ENCODE peak calls at places on chromosomes 12 and 14, in four cellular contexts. Q, B, C and U are unnamed samples.

GRCh38 chr12:94244165-94245133 is 96.1 kb downstream of the PLXNC1 start:
- DNase-seq in B (no peak), Q (no peak), C (no peak), U (no peak)

GRCh38 chr12:84277986-84278385 is 634.6 kb downstream of the SLC6A15 start:
- DNase-seq in B (no peak), C (no peak), Q (no peak), U (no peak)

GRCh38 chr12:30796891-30797371 is 42.2 kb upstream of the CAPRIN2 start:
- DNase-seq in B (no peak), C (no peak), Q (peak; percentile 29), U (no peak)

GRCh38 chr12:55718650-55719275 is 1.4 kb upstream of the RDH5 start:
- DNase-seq in C (no peak), Q (no peak), B (no peak), U (no peak)

GRCh38 chr12:9349888-9350885 is 142.0 kb upstream of the PZP start:
- DNase-seq in Q (no peak), B (peak; percentile 69), C (no peak), U (no peak)

GRCh38 chr12:52170827-52171226 is 21.0 kb downstream of the KRT80 start:
- DNase-seq in C (no peak), Q (no peak), B (no peak), U (no peak)

GRCh38 chr14:31341280-31341679 is 79.1 kb downstream of the HEATR5A start:
- DNase-seq in B (no peak), Q (no peak), C (no peak), U (no peak)

GRCh38 chr14:41950428-41950827 is 343.8 kb downstream of the LRFN5 start:
- DNase-seq in Q (no peak), C (no peak), B (no peak), U (no peak)

GRCh38 chr14:94599656-94600004 is 12.6 kb upstream of the SERPINA3 start:
- DNase-seq in B (no peak), Q (peak; percentile 81), C (no peak), U (no peak)

GRCh38 chr12:42589465-42590323 is at the start of gene PRICKLE1:
- DNase-seq in B (no peak), C (no peak), Q (peak; percentile 25), U (peak; percentile 77)

GRCh38 chr12:120741476-120742206 is 16.0 kb downstream of the ACADS start:
- DNase-seq in B (peak; percentile 41), Q (no peak), C (no peak), U (no peak)

GRCh38 chr14:46820291-46820690 is 168.7 kb upstream of the RPL10L start:
- DNase-seq in C (no peak), Q (no peak), B (no peak), U (no peak)

GRCh38 chr14:78633747-78634146 is 463.6 kb downstream of the NRXN3 start:
- DNase-seq in Q (no peak), C (no peak), B (no peak), U (no peak)
- H3K27ac ChIP-seq in Q (no peak overlapping the region), C (no peak overlapping the region), B (no peak overlapping the region), U (no peak overlapping the region)

DNA sequence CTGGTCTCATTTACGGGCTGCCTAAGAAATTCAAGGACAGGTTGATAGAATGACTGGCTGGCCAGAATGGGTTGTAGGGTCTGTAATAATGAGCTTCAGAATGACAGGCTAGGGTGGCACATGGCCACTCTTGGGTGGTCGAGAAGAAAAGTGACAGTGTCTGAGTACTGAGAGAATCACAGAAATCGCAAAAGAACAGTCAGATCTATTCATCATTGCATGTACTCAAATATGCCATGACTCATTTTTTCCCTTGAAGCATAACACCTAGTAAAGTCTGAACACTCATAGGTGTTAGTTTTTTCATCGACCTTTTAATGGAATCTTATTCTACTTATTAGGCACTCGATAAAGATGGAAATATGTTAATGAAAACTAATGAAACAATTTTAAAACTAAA is 37.8 kb upstream of the SEL1L start:
- DNase-seq in C (no peak), Q (no peak), B (no peak), U (no peak)
- TF ChIP-seq ESRRA in C (no peak), Q (no peak), B (no peak), U (no peak)

DNA sequence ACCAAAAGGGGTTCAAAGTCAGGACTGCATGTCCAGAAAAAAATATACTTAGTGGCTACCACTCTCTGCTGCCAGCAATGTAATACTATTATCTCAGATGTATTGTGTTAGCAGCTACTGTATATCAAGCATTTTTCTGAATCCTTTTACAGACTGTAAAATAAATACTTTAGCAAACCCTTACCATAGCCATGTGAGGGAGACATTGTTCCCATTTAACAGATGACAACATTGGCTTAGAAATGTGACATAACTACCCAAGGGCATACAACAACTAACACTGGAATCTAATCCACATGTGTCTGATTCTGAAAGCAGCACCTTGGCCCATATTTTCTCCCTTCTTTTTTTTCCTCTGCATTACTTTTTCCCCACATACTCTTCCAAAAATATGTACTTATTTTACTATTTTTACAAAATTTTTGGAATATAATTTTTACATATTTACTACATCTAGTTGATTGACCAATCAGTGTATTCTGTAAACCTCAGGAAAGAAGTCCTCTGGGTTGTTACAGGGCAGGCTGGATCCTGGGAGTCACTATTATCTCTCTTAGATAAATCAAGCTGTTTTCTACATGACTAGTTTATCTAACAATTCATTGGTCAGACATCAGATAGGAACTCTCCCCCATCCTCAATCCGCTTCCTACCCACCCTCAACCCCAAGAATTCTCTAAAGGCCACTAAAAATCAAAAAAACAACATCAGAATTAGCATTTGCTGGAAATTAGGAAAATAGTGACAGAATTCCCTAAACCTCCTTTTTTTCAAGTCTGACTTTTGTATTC is 154.1 kb downstream of the BTG1 start:
- DNase-seq in C (peak; percentile 32), Q (peak; percentile 33), B (no peak), U (no peak)
- TF ChIP-seq JUNB in C (no peak), Q (no peak), B (no peak), U (no peak)

DNA sequence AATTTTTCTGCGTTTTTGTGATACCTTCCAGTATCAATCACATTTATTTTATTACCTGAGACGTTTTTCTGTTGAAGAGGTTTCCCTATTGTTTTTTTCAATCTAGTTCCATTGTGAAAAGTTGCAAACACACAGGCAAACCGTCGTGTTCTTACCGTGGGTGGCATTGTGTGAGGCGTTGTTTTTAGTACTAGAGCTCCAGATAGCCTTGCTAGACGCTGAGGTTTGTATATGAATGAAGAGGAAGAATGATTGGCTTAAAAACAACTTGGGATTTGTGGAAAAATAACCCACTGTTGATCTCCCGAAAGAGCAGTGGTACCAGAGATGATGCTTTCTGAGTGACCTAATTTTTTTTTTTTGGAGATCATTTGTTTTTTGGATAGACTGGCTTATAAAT is 1.0 kb downstream of the SOCS4 start:
- DNase-seq in Q (no peak), B (no peak), C (no peak), U (no peak)
- H3K27ac ChIP-seq in Q (peak overlapping the region; percentile 96), B (peak overlapping the region; percentile 73), C (peak overlapping the region; percentile 91), U (peak overlapping the region; percentile 86)

GRCh38 chr12:98503593-98504367 is 11.6 kb upstream of the TMPO start:
- DNase-seq in Q (peak; percentile 98), B (peak; percentile 84), C (peak; percentile 91), U (peak; percentile 84)

GRCh38 chr12:98513379-98514318 is 1.7 kb upstream of the TMPO start:
- DNase-seq in B (no peak), Q (no peak), C (no peak), U (no peak)

GRCh38 chr12:98503343-98503592 is 12.1 kb upstream of the TMPO start:
- DNase-seq in C (peak; percentile 93), Q (peak; percentile 96), B (peak; percentile 84), U (peak; percentile 76)

GRCh38 chr12:98504368-98504617 is 11.1 kb upstream of the TMPO start:
- DNase-seq in Q (no peak), C (no peak), B (no peak), U (no peak)

DNA sequence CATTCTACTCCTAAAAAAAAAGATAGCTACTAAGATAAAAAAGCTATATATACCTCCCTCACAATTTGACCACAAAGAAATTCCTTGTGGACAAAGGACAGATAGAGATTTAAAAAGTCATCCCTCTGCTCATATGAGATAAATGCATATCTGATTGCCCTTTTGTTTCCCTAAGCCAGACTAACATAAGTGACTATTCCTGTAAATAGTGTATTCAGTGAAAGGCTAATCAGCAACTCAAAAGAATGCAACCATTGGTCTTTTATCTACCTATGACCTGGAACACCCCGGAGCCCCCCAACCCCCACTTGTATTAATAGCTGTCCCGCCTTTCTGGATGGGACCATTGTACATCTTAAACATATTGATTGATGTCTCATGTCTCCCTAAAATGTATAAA is 6.3 kb upstream of the TMPO start:
- DNase-seq in B (peak; percentile 20), Q (no peak), C (no peak), U (no peak)
- TF ChIP-seq ESRRA in B (no peak), Q (no peak), C (no peak), U (peak; percentile 94)

GRCh38 chr12:91142184-91142583 is 30.9 kb upstream of the LUM start:
- DNase-seq in B (no peak), Q (no peak), C (no peak), U (no peak)
- TF ChIP-seq JUNB in B (no peak), Q (no peak), C (no peak), U (no peak)

DNA sequence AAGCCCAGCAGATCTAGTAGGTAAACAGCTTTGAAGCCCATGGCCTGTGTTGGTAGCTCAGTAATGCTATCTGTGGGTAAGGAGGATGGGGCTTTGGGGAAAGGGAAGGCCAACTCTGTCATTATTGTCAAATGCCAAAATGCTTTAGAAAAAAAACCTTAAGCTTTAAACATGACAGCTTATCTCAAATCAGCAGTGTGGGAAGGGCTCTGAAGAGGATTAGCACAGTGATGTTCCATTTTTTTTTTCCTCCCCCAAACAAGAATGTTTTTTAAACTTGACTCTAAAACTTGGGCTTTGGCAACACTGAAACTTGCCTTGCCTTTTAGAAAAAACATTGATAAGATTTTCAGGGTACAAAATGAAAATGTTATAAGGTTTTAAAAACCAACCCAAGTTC is 11.7 kb downstream of the DAAM1 start:
- DNase-seq in B (no peak), C (no peak), Q (no peak), U (peak; percentile 41)
- H3K27ac ChIP-seq in B (no peak overlapping the region), C (no peak overlapping the region), Q (no peak overlapping the region), U (peak overlapping the region; percentile 7)

GRCh38 chr14:101889898-101890297 is 74.5 kb upstream of the DYNC1H1 start:
- DNase-seq in B (no peak), C (no peak), Q (peak; percentile 27), U (no peak)
- TF ChIP-seq ESRRA in B (no peak), C (no peak), Q (no peak), U (no peak)

GRCh38 chr12:29582677-29583076 is 85.2 kb upstream of the OVCH1 start:
- DNase-seq in B (no peak), Q (no peak), C (no peak), U (no peak)

GRCh38 chr12:29578731-29579130 is 81.2 kb upstream of the OVCH1 start:
- DNase-seq in Q (no peak), B (no peak), C (no peak), U (no peak)

GRCh38 chr12:29580971-29581370 is 83.5 kb upstream of the OVCH1 start:
- DNase-seq in B (no peak), Q (no peak), C (no peak), U (no peak)

GRCh38 chr12:29582156-29582555 is 84.7 kb upstream of the OVCH1 start:
- DNase-seq in C (no peak), Q (no peak), B (no peak), U (no peak)

DNA sequence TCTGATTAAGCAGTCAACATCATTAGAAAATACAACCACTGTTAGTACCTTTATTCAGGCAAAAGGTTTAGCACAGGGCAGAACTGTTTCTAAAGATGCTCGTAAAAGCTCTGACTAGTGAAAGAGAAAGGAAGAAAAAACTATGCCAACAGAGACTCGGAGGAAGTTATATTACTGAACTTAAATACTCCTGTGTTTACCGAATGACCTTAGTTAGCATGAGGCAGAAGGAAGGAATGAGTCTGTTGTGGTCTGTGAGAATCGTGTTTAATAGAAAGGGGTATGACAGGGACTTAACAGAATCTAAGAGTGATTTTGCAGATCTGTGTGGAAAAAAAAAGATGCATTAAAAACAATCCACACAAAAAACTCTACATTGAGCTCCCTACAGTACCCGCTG is 84.2 kb upstream of the OVCH1 start:
- DNase-seq in C (no peak), Q (no peak), B (no peak), U (no peak)
- TF ChIP-seq JUNB in C (no peak), Q (no peak), B (no peak), U (no peak)

GRCh38 chr12:21938879-21939278 is 2.3 kb downstream of the ABCC9 start:
- DNase-seq in Q (no peak), B (no peak), C (no peak), U (no peak)
- H3K27ac ChIP-seq in Q (no peak overlapping the region), B (no peak overlapping the region), C (no peak overlapping the region), U (no peak overlapping the region)